ENCODE peak calls at places on chromosomes 4 and X, in four cellular contexts. C is WERI-Rb-1, M is endodermal cell, Q is DND-41. H is an unnamed sample. For H3K27me3, the result is how much of the 10 kb centered on the place peaks cover.

GRCh38 chrX:39283239-39283638 is 482.0 kb downstream of the MID1IP1 start:
- DNase-seq in M (no peak), C (no peak), Q (no peak), H (no peak)

GRCh38 chr4:54840992-54841768 is 183.4 kb downstream of the KIT start:
- DNase-seq in M (no peak), C (no peak), Q (no peak), H (peak)

GRCh38 chrX:8289523-8289922 is 118.5 kb upstream of the VCX2 start:
- DNase-seq in M (no peak), C (no peak), Q (no peak), H (no peak)

GRCh38 chrX:9324676-9325075 is 140.2 kb upstream of the TBL1X start:
- DNase-seq in Q (no peak), M (no peak), C (no peak), H (no peak)

GRCh38 chr4:138007572-138007971 is 234.6 kb downstream of the SLC7A11 start:
- DNase-seq in M (no peak), Q (no peak), C (no peak), H (no peak)

GRCh38 chrX:70096052-70096451 is 33.8 kb downstream of the OTUD6A start:
- DNase-seq in C (peak), M (peak), Q (no peak), H (no peak)

GRCh38 chr4:8909548-8909947 is 37.9 kb upstream of the HMX1 start:
- DNase-seq in C (no peak), Q (no peak), M (no peak), H (no peak)

GRCh38 chr4:140757220-140757607 is 1.0 kb upstream of the TBC1D9 start:
- DNase-seq in C (no peak), M (no peak), Q (no peak), H (no peak)

GRCh38 chr4:3293410-3294391 is 880 bp downstream of the RGS12 start:
- DNase-seq in Q (no peak), C (no peak), M (peak), H (peak)

GRCh38 chrX:31604629-31605221 is 532.9 kb upstream of the FTHL17 start:
- DNase-seq in C (no peak), M (no peak), Q (no peak), H (no peak)

GRCh38 chrX:16914058-16914457 is 32.4 kb upstream of the REPS2 start:
- DNase-seq in M (no peak), C (no peak), Q (no peak), H (no peak)

GRCh38 chr4:168920438-168921081 is 89.5 kb downstream of the CBR4 start:
- DNase-seq in M (no peak), Q (no peak), C (no peak), H (no peak)

GRCh38 chr4:119598521-119598920 is 30.1 kb downstream of the PDE5A start:
- DNase-seq in Q (no peak), M (no peak), C (no peak), H (no peak)

GRCh38 chr4:56575820-56576429 is 70.3 kb downstream of the ARL9 start:
- DNase-seq in M (no peak), Q (no peak), C (no peak), H (no peak)

GRCh38 chr4:11496313-11496956 is 67.7 kb upstream of the HS3ST1 start:
- DNase-seq in M (no peak), Q (no peak), C (no peak), H (no peak)

GRCh38 chr4:183140911-183141320 is 41.9 kb downstream of the WWC2 start:
- DNase-seq in M (no peak), C (no peak), Q (no peak), H (no peak)

GRCh38 chr4:167838686-167839085 is 253.7 kb upstream of the ANXA10 start:
- DNase-seq in M (no peak), Q (no peak), C (no peak), H (no peak)

GRCh38 chr4:174282836-174283506 is 496 bp downstream of the FBXO8 start:
- DNase-seq in C (peak), Q (peak), M (peak), H (peak)

GRCh38 chr4:168919706-168920324 is 90.2 kb downstream of the CBR4 start:
- DNase-seq in M (no peak), C (no peak), Q (no peak), H (no peak)

GRCh38 chr4:123616970-123617392 is 220.4 kb downstream of the SPRY1 start:
- DNase-seq in Q (peak), M (no peak), C (no peak), H (peak)

GRCh38 chr4:72358483-72358882 is 210.5 kb downstream of the ADAMTS3 start:
- DNase-seq in Q (no peak), M (no peak), C (no peak), H (no peak)

GRCh38 chr4:1417522-1418390 is 11.5 kb upstream of the NKX1-1 start:
- DNase-seq in C (peak), Q (no peak), M (peak), H (no peak)

GRCh38 chr4:111400736-111401135 is 744.5 kb upstream of the FAM241A start:
- DNase-seq in Q (no peak), M (no peak), C (no peak), H (no peak)

GRCh38 chrX:142804085-142804484 is 221.6 kb upstream of the SPANXN4 start:
- DNase-seq in Q (no peak), C (peak), M (peak), H (no peak)

GRCh38 chr4:142282870-142283431 is 563.1 kb downstream of the INPP4B start:
- DNase-seq in Q (peak), C (no peak), M (peak), H (peak)

GRCh38 chr4:69239777-69240176 is 25.2 kb upstream of the UGT2B11 start:
- DNase-seq in Q (no peak), C (no peak), M (no peak), H (no peak)

GRCh38 chr4:79650794-79651431 is 242.9 kb upstream of the GK2 start:
- DNase-seq in M (no peak), Q (no peak), C (no peak), H (no peak)

GRCh38 chr4:174528226-174528625 is 5.9 kb upstream of the HPGD start:
- DNase-seq in Q (no peak), C (no peak), M (no peak), H (no peak)

GRCh38 chrX:1391707-1392375 is at the start of gene SLC25A6:
- DNase-seq in Q (peak), C (peak), M (peak), H (peak)

GRCh38 chrX:130594453-130594916 is 192.7 kb downstream of the RBMX2 start:
- DNase-seq in C (no peak), Q (no peak), M (no peak), H (no peak)

GRCh38 chr4:5143306-5143861 is 92.1 kb downstream of the STK32B start:
- DNase-seq in M (no peak), Q (no peak), C (no peak), H (no peak)

GRCh38 chrX:20284992-20285391 is 18.3 kb upstream of the RPS6KA3 start:
- DNase-seq in M (no peak), C (no peak), Q (no peak), H (no peak)

GRCh38 chrX:123960956-123961267 is 594 bp upstream of the STAG2 start:
- DNase-seq in C (no peak), M (no peak), Q (no peak), H (no peak)

GRCh38 chrX:22533898-22534297 is 261.2 kb downstream of the CBLL2 start:
- DNase-seq in Q (no peak), M (peak), C (peak), H (no peak)

GRCh38 chr4:39541987-39542632 is 14.9 kb upstream of the UGDH start:
- DNase-seq in C (no peak), M (no peak), Q (no peak), H (no peak)

GRCh38 chr4:39539026-39539690 is 11.9 kb upstream of the UGDH start:
- DNase-seq in Q (no peak), C (no peak), M (no peak), H (no peak)

GRCh38 chr4:39548425-39549067 is 21.3 kb upstream of the UGDH start:
- DNase-seq in Q (no peak), M (no peak), C (no peak), H (no peak)

GRCh38 chr4:39542633-39543393 is 15.6 kb upstream of the UGDH start:
- DNase-seq in C (no peak), Q (no peak), M (no peak), H (no peak)

GRCh38 chr4:39544580-39545315 is 17.5 kb upstream of the UGDH start:
- DNase-seq in M (no peak), Q (no peak), C (no peak), H (no peak)
- H3K27ac ChIP-seq in M (no peak), Q (no peak), C (no peak), H (no peak)

GRCh38 chr4:6258741-6259140 is 10.9 kb upstream of the WFS1 start:
- DNase-seq in Q (no peak), M (no peak), C (no peak), H (no peak)

GRCh38 chr4:6259886-6260285 is 9.8 kb upstream of the WFS1 start:
- DNase-seq in Q (no peak), C (no peak), M (no peak), H (no peak)

GRCh38 chr4:6258026-6258360 is 11.7 kb upstream of the WFS1 start:
- DNase-seq in M (no peak), C (no peak), Q (no peak), H (no peak)

GRCh38 chr4:6256141-6256540 is 13.5 kb upstream of the WFS1 start:
- DNase-seq in C (no peak), M (no peak), Q (no peak), H (no peak)

DNA sequence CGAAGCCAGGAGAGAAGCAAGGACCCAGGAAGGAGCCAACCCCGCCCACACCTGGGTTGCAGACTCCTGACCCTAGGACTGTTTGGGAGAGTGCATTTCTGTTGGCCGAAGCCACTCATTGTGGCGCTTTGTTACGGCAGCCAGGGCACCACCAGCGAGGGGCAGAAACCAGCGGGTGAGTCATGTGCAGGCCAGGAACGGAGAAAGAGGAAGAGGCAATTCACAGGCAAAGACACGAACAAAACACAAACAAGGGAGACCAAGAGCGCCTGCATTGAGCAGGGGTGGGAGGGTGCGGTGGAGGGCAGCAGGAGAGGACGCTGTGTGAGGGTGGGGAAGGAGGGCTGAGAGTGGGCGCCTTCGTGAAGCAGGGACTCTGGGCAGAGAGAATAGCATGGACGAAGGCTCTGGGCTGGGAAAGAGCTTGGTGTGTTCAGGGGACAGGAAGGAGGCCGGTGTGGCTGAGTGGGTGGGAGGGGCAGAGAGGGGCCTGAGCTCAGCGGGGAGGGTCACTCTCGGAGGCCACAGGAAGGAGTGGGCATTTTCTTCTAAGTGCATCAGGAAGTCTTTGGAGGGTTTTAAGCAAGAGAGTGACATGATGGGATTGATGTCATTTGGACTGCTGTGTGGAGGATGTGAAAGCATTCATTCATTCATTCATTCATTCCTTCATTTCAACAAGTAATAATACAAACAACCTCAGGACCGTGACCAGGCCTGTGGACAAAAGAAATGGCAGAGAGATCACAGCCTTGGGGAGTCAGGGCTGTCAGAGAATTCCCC is 12.2 kb upstream of the WFS1 start:
- DNase-seq in Q (no peak), C (no peak), M (peak), H (no peak)
- H3K27me3 ChIP-seq in Q (under half), C (under half), M (under half), H (under half)

GRCh38 chr4:101014417-101014816 is 332.9 kb downstream of the PPP3CA start:
- DNase-seq in C (no peak), Q (no peak), M (no peak), H (no peak)
- H3K4me3 ChIP-seq in C (no peak), Q (no peak), M (no peak), H (no peak)

DNA sequence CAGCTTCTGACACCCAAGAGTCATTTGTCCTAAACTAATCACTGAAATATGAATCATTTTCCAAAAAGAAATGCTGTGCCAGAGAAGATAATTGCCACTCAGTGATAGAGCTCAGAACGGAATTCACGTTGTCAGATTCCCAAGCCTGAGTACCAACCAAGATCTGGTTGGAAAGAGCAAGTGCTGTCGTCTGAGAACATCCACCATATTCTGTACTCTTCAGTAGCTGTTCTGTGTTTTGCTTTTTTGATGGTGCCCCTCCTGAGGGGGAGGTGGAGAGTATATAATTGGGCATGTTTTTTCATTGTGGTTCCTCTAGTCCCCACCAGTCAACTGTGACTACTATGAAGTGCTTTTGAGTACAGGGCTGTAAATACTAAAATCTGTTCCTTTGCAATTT is 13.2 kb downstream of the RUFY3 start:
- DNase-seq in C (no peak), Q (peak), M (no peak), H (no peak)
- H3K27ac ChIP-seq in C (peak), Q (peak), M (no peak), H (peak)

GRCh38 chr4:185681604-185682003 is 130.4 kb downstream of the SORBS2 start:
- DNase-seq in Q (no peak), M (no peak), C (no peak), H (no peak)
- H3K27me3 ChIP-seq in Q (under half), M (under half), C (under half), H (under half)

DNA sequence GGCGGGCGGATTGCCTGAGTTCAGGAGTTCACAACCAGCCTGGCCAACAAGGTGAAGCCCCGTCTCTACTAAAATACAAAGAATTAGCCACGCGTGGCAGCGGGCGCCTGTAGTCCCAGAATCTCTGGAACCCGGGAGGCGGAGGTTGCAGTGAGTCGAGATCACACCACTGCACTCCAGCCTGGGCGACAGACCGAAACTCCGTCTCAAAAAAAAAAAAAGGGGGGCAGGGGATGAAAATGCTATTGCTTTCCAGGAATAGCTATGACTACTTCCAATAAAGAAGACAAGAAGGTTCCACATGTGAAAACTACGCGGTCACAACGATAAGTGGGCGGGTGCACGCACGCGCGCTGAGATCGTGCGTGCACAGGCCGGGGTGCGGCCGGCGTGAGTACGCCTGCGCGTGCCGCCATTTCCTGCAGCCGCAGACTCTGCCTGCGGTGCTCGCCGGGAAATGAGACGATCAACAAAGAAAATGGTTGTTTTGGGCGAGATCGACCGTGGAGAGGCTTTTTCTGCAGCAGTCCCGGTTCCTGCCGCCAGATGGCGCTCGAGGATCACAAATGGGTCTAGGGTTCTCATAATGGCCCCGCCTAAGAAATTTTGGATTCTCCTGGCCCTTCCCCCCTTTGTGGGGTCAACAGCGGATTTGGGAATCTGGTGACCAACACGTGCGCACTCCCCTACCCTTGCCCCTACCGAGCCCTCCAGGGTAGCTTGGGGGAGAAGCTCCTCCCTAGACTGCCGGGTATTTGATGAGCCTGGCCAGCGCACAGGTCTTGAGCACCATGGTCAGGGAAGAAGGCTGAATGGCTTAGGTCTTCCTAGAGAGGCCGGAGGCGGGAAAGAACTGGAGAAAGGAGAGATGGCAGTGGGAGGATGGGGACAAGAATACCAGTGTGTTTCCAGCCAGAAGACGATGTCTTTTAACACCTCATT is 35.1 kb downstream of the PNMA5 start:
- DNase-seq in M (peak), Q (peak), C (peak), H (peak)
- H3K4me3 ChIP-seq in M (no peak), Q (no peak), C (no peak), H (peak)

GRCh38 chr4:41260315-41260714 is 3.6 kb downstream of the UCHL1 start:
- DNase-seq in M (no peak), Q (no peak), C (no peak), H (no peak)

GRCh38 chr4:41268024-41268423 is 11.3 kb downstream of the UCHL1 start:
- DNase-seq in C (no peak), Q (no peak), M (no peak), H (no peak)

GRCh38 chr4:41268721-41269517 is 12.2 kb downstream of the UCHL1 start:
- DNase-seq in C (no peak), M (no peak), Q (no peak), H (no peak)

GRCh38 chr4:41262198-41262597 is 5.5 kb downstream of the UCHL1 start:
- DNase-seq in Q (no peak), C (no peak), M (no peak), H (no peak)

DNA sequence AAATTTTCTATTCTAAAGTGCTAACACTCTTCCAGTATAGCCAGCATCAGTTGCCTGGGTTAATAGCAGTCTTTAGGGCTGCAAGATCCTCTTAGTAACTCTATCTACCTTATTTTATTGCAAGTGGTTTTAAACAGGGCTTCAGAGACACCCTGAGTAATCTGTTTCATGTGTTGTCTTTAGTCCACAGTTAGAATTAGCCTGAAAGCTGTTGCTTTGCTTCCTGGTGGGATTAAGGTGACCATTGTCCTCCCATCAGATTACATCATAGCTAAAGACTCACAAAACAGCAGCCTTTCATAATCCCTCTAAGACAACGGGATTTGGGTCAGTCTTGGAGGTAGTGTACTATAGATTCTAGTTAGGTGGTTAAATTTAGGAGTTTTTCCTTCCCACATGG is 7.5 kb downstream of the UCHL1 start:
- DNase-seq in C (peak), M (no peak), Q (no peak), H (no peak)
- H3K27ac ChIP-seq in C (peak), M (no peak), Q (no peak), H (no peak)

GRCh38 chr4:16119981-16120380 is 36.2 kb upstream of the PROM1 start:
- DNase-seq in C (no peak), Q (no peak), M (peak), H (no peak)
- H3K27me3 ChIP-seq in C (under half), Q (under half), M (under half), H (under half)

H was measured in naive thymus-derived CD4-positive, alpha-beta T cell.